ENCODE peak calls at places on chromosomes 4 and X, in six cellular contexts. Z is tibial nerve, Y is ovary, C is sigmoid colon, B is esophagus muscularis mucosa, H is A549. V is an unnamed sample.
A peak's percentile ranks its signal among the peaks of the same experiment; 100 is the strongest.

GRCh38 chr4:110492522-110492921 is 16.6 kb downstream of the ENPEP start:
- DNase-seq in B (no peak), C (no peak), H (no peak), Y (no peak), Z (no peak), V (no peak)

GRCh38 chr4:8586671-8587468 is 5.7 kb upstream of the CPZ start:
- DNase-seq in H (no peak), C (peak; percentile 48), Y (peak; percentile 13), B (no peak), Z (no peak), V (peak; percentile 74)

GRCh38 chr4:166197166-166197565 is 324.1 kb downstream of the TLL1 start:
- DNase-seq in B (no peak), Y (no peak), C (no peak), H (no peak), Z (no peak), V (no peak)

GRCh38 chr4:143531368-143531767 is 17.9 kb downstream of the SMARCA5 start:
- DNase-seq in B (no peak), Y (no peak), Z (no peak), C (no peak), H (no peak), V (no peak)

GRCh38 chrX:13742397-13743176 is 8.0 kb downstream of the OFD1 start:
- DNase-seq in Z (no peak), B (no peak), C (no peak), Y (no peak), H (no peak), V (no peak)

GRCh38 chr4:142721187-142721586 is 124.9 kb downstream of the INPP4B start:
- DNase-seq in Y (no peak), Z (no peak), H (no peak), B (no peak), C (no peak), V (no peak)

GRCh38 chrX:152600853-152601635 is 36.7 kb upstream of the GABRQ start:
- DNase-seq in C (no peak), Z (no peak), Y (no peak), B (no peak), H (no peak), V (no peak)

GRCh38 chrX:72107320-72107719 is 24.4 kb downstream of the RTL5 start:
- DNase-seq in C (no peak), B (no peak), H (no peak), Y (no peak), Z (no peak), V (no peak)

GRCh38 chr4:173119818-173120217 is 48.8 kb upstream of the GALNT7 start:
- DNase-seq in B (no peak), H (no peak), Y (no peak), C (no peak), Z (no peak), V (no peak)

GRCh38 chr4:173490817-173491518 is 39.1 kb downstream of the HAND2 start:
- DNase-seq in Y (no peak), H (no peak), C (no peak), B (peak; percentile 89), Z (no peak), V (no peak)

GRCh38 chrX:153853902-153854267 is 23.5 kb upstream of the PDZD4 start:
- DNase-seq in H (no peak), Z (no peak), Y (no peak), B (no peak), C (no peak), V (no peak)

GRCh38 chr4:158170691-158171455 is 2.0 kb downstream of the GASK1B start:
- DNase-seq in C (peak; percentile 81), Y (peak; percentile 83), B (no peak), Z (peak; percentile 49), H (no peak), V (peak; percentile 67)

GRCh38 chr4:4913628-4914027 is 54.2 kb downstream of the MSX1 start:
- DNase-seq in Z (no peak), H (no peak), B (no peak), Y (no peak), C (no peak), V (no peak)

GRCh38 chr4:104015680-104016079 is 295.9 kb upstream of the TACR3 start:
- DNase-seq in Z (no peak), H (no peak), C (no peak), B (no peak), Y (no peak), V (no peak)

GRCh38 chr4:5956285-5957021 is 61.8 kb downstream of the C4orf50 start:
- DNase-seq in C (no peak), B (no peak), Z (no peak), Y (no peak), H (no peak), V (peak; percentile 75)

GRCh38 chrX:135974279-135974856 is 580 bp upstream of the MMGT1 start:
- DNase-seq in Z (peak; percentile 61), Y (peak; percentile 82), H (peak; percentile 41), C (peak; percentile 91), B (peak; percentile 93), V (peak; percentile 85)

GRCh38 chr4:173252024-173252935 is 81.9 kb downstream of the HMGB2 start:
- DNase-seq in Y (peak; percentile 35), B (no peak), H (peak; percentile 10), C (peak; percentile 78), Z (peak; percentile 55), V (no peak)

GRCh38 chr4:142595222-142595871 is 250.8 kb downstream of the INPP4B start:
- DNase-seq in Y (no peak), B (no peak), C (no peak), H (no peak), Z (no peak), V (no peak)

GRCh38 chr4:120839624-120839973 is 82.9 kb downstream of the PRDM5 start:
- DNase-seq in B (no peak), Z (no peak), C (no peak), Y (no peak), H (no peak), V (no peak)

GRCh38 chr4:1628892-1629703 is 55.0 kb downstream of the FAM53A start:
- DNase-seq in C (peak; percentile 79), Y (peak; percentile 71), Z (peak; percentile 63), B (no peak), H (peak; percentile 54), V (peak; percentile 87)

GRCh38 chrX:57952320-57952678 is 42.0 kb upstream of the ZXDA start:
- DNase-seq in Y (no peak), C (peak; percentile 66), Z (no peak), B (no peak), H (no peak), V (peak; percentile 64)

DNA sequence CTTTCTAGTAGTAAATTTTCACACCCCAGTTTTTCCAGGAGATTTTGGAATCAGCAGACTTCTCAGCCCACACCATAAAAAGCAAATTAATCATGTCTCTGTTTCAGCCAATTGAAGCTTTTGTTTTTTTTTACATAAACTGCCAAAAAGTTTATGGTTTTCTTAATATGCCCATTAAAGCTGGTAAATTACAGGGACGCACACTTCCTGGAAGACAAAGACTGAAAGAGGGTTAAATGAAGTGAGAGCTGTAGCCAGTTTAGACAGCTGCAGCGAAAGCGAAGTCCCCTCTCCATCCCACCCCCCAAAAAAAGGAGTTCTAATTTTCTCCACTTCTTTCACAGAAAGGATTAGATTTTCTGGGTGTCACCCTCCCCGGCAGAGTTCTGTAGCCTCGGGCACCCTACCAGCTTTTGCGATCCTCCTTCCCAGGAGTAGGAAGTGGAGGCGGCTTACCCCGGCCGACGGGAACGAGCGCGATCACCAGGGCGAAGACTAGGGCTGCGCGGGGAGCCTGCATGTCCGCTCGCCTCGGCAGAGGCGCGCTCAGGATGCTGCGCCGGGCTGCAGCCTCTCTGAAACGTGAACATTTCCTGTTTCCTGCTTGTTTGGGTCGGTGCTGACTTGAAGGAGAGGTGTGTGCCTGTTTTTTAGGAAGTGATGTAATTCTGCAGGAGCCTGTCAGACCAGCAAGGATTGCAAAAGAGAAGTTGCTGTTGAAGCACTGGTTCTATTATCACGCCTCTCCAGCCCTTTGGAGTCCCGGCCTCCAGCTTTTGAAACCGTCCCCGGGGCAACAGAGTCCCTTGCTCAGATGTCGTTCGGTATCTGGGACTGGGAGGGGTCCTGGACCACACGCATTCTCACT is at the start of gene TMEM154:
- DNase-seq in Y (peak; percentile 20), C (peak; percentile 72), B (no peak), H (no peak), Z (peak; percentile 23), V (peak; percentile 85)
- TF ChIP-seq EP300 in Y (no peak), C (no peak), B (no peak), H (no peak), Z (no peak), V (no peak)

GRCh38 chrX:40146471-40147398 is 49.0 kb upstream of the BCOR start:
- DNase-seq in B (no peak), Z (no peak), Y (peak; percentile 51), C (peak; percentile 75), H (no peak), V (no peak)
- TF ChIP-seq EP300 in B (no peak), Z (no peak), Y (no peak), C (no peak), H (no peak), V (no peak)

GRCh38 chr4:94298725-94299252 is 43.8 kb downstream of the HPGDS start:
- DNase-seq in C (no peak), Z (no peak), B (no peak), Y (no peak), H (no peak), V (no peak)
- TF ChIP-seq EP300 in C (no peak), Z (no peak), B (no peak), Y (no peak), H (no peak), V (no peak)

GRCh38 chr4:73347497-73347896 is 56.6 kb upstream of the ALB start:
- DNase-seq in C (no peak), Z (no peak), B (no peak), H (no peak), Y (no peak), V (no peak)
- TF ChIP-seq EP300 in C (no peak), Z (no peak), B (no peak), H (no peak), Y (no peak), V (no peak)

GRCh38 chr4:133130171-133130570 is 18.9 kb upstream of the PCDH10 start:
- DNase-seq in B (no peak), H (no peak), Y (no peak), Z (no peak), C (no peak), V (no peak)

GRCh38 chr4:133129237-133129636 is 19.9 kb upstream of the PCDH10 start:
- DNase-seq in Y (no peak), C (no peak), Z (no peak), H (no peak), B (no peak), V (no peak)

GRCh38 chr4:133124746-133125145 is 24.3 kb upstream of the PCDH10 start:
- DNase-seq in C (no peak), Y (no peak), B (no peak), H (no peak), Z (no peak), V (no peak)
- TF ChIP-seq EP300 in C (no peak), Y (no peak), B (no peak), H (no peak), Z (no peak), V (no peak)

GRCh38 chrX:44596277-44596676 is 53.6 kb upstream of the FUNDC1 start:
- DNase-seq in H (no peak), C (no peak), Y (no peak), B (no peak), Z (no peak), V (no peak)
- TF ChIP-seq EP300 in H (no peak), C (no peak), Y (no peak), B (no peak), Z (no peak), V (no peak)

V was measured in suprapubic skin.